ENCODE peak calls at places on chromosome 3, in nine cellular contexts. F, O, E, B, J, G, K, L and X are unnamed samples.

GRCh38 chr3:172869356-172869755 is 118.8 kb downstream of the ECT2 start:
- DNase-seq in F (peak), O (no peak), E (no peak), B (peak), J (no peak), G (no peak), K (no peak), L (no peak), X (no peak)

GRCh38 chr3:1774597-1774996 is 324.1 kb upstream of the CNTN4 start:
- DNase-seq in F (no peak), O (no peak), E (no peak), B (no peak), J (no peak), G (no peak), K (no peak), L (no peak), X (no peak)

GRCh38 chr3:86787091-86787490 is 203.9 kb downstream of the VGLL3 start:
- DNase-seq in F (no peak), O (no peak), E (no peak), B (no peak), J (no peak), G (no peak), K (no peak), L (no peak), X (no peak)

GRCh38 chr3:187006884-187007630 is 76.7 kb downstream of the ST6GAL1 start:
- DNase-seq in F (no peak), O (no peak), E (peak), B (no peak), J (peak), G (no peak), K (no peak), L (no peak), X (no peak)

GRCh38 chr3:20511863-20512262 is 325.9 kb upstream of the SGO1 start:
- DNase-seq in F (peak), O (peak), E (no peak), B (peak), J (no peak), G (peak), K (no peak), L (no peak), X (no peak)

GRCh38 chr3:34683851-34684250 is 885.4 kb downstream of the PDCD6IP start:
- DNase-seq in F (no peak), O (peak), E (no peak), B (peak), J (no peak), G (peak), K (peak), L (no peak), X (no peak)

GRCh38 chr3:128107809-128108208 is 15.8 kb downstream of the RUVBL1 start:
- DNase-seq in F (no peak), O (no peak), E (no peak), B (no peak), J (no peak), G (no peak), K (no peak), L (no peak), X (no peak)

GRCh38 chr3:142319094-142319493 is 93.7 kb upstream of the GK5 start:
- DNase-seq in F (no peak), O (peak), E (no peak), B (peak), J (no peak), G (no peak), K (no peak), L (no peak), X (no peak)

GRCh38 chr3:123521179-123521969 is 63.5 kb downstream of the HACD2 start:
- DNase-seq in F (peak), O (no peak), E (no peak), B (peak), J (no peak), G (no peak), K (no peak), L (no peak), X (no peak)

GRCh38 chr3:187264051-187264450 is 27.5 kb downstream of the MASP1 start:
- DNase-seq in F (no peak), O (no peak), E (no peak), B (peak), J (no peak), G (no peak), K (no peak), L (no peak), X (no peak)

GRCh38 chr3:100954990-100955389 is 38.2 kb downstream of the ABI3BP start:
- DNase-seq in F (no peak), O (no peak), E (peak), B (peak), J (no peak), G (no peak), K (no peak), L (no peak), X (no peak)

GRCh38 chr3:66463054-66463631 is 37.7 kb downstream of the LRIG1 start:
- DNase-seq in F (no peak), O (no peak), E (no peak), B (no peak), J (no peak), G (no peak), K (no peak), L (no peak), X (no peak)

GRCh38 chr3:48655586-48655985 is 7.1 kb downstream of the CELSR3 start:
- DNase-seq in F (no peak), O (no peak), E (no peak), B (no peak), J (peak), G (no peak), K (no peak), L (no peak), X (no peak)

GRCh38 chr3:27508421-27508820 is 24.2 kb upstream of the SLC4A7 start:
- DNase-seq in F (no peak), O (no peak), E (no peak), B (no peak), J (no peak), G (no peak), K (no peak), L (no peak), X (no peak)

GRCh38 chr3:5250467-5251195 is 63.1 kb downstream of the EDEM1 start:
- DNase-seq in F (no peak), O (no peak), E (no peak), B (no peak), J (no peak), G (peak), K (no peak), L (no peak), X (no peak)

GRCh38 chr3:139468407-139468806 is 7.9 kb downstream of the RBP2 start:
- DNase-seq in F (peak), O (no peak), E (no peak), B (no peak), J (no peak), G (no peak), K (no peak), L (no peak), X (no peak)

GRCh38 chr3:195438371-195438770 is 4.4 kb downstream of the ACAP2 start:
- DNase-seq in F (no peak), O (no peak), E (no peak), B (no peak), J (no peak), G (no peak), K (no peak), L (no peak), X (no peak)

GRCh38 chr3:181210275-181210674 is 220.7 kb upstream of the DNAJC19 start:
- DNase-seq in F (peak), O (peak), E (no peak), B (peak), J (no peak), G (peak), K (no peak), L (no peak), X (no peak)

GRCh38 chr3:46845397-46845859 is 17.8 kb downstream of the MYL3 start:
- DNase-seq in F (no peak), O (no peak), E (peak), B (peak), J (no peak), G (no peak), K (peak), L (no peak), X (peak)

GRCh38 chr3:43289401-43289800 is 3.1 kb downstream of the SNRK start:
- DNase-seq in F (no peak), O (no peak), E (no peak), B (peak), J (no peak), G (no peak), K (no peak), L (no peak), X (no peak)

GRCh38 chr3:124688580-124689454 is 41.4 kb upstream of the UMPS start:
- DNase-seq in F (peak), O (peak), E (peak), B (peak), J (peak), G (peak), K (peak), L (peak), X (no peak)

GRCh38 chr3:13020159-13020558 is 53.1 kb downstream of the IQSEC1 start:
- DNase-seq in F (no peak), O (no peak), E (no peak), B (no peak), J (no peak), G (no peak), K (peak), L (no peak), X (peak)

GRCh38 chr3:71779674-71780377 is 5.1 kb downstream of the PROK2 start:
- DNase-seq in F (no peak), O (no peak), E (no peak), B (no peak), J (no peak), G (no peak), K (no peak), L (no peak), X (no peak)

GRCh38 chr3:53161820-53162671 is 1.0 kb downstream of the PRKCD start:
- DNase-seq in F (no peak), O (no peak), E (no peak), B (peak), J (peak), G (no peak), K (no peak), L (peak), X (peak)

GRCh38 chr3:58051196-58051595 is 43.0 kb downstream of the FLNB start:
- DNase-seq in F (no peak), O (peak), E (no peak), B (peak), J (no peak), G (no peak), K (no peak), L (no peak), X (peak)

GRCh38 chr3:127410678-127411077 is 122.8 kb upstream of the PRR20G start:
- DNase-seq in F (no peak), O (no peak), E (peak), B (no peak), J (no peak), G (no peak), K (no peak), L (no peak), X (peak)

GRCh38 chr3:29696311-29696710 is 415.4 kb downstream of the RBMS3 start:
- DNase-seq in F (no peak), O (no peak), E (no peak), B (no peak), J (no peak), G (no peak), K (no peak), L (no peak), X (no peak)

GRCh38 chr3:66544619-66545429 is 44.0 kb upstream of the LRIG1 start:
- DNase-seq in F (no peak), O (no peak), E (no peak), B (no peak), J (no peak), G (no peak), K (no peak), L (no peak), X (no peak)

GRCh38 chr3:183159319-183159718 is 3.2 kb downstream of the LAMP3 start:
- DNase-seq in F (no peak), O (peak), E (no peak), B (no peak), J (no peak), G (no peak), K (no peak), L (no peak), X (no peak)

GRCh38 chr3:98269846-98270245 is 5.8 kb downstream of the OR5H6 start:
- DNase-seq in F (no peak), O (no peak), E (no peak), B (no peak), J (no peak), G (no peak), K (no peak), L (no peak), X (no peak)

GRCh38 chr3:125125822-125126245 is 70.0 kb upstream of the HEG1 start:
- DNase-seq in F (no peak), O (no peak), E (no peak), B (no peak), J (peak), G (no peak), K (no peak), L (no peak), X (no peak)

GRCh38 chr3:14877404-14877803 is 58.6 kb downstream of the FGD5 start:
- DNase-seq in F (no peak), O (no peak), E (no peak), B (peak), J (no peak), G (no peak), K (no peak), L (no peak), X (no peak)